ENCODE peak calls at places on chromosomes 1 and 21, in four cellular contexts. F is CD4-positive, alpha-beta T cell; N is tibial nerve; O is HCT116. H is an unnamed sample.

GRCh38 chr1:155309423-155310021 is 856 bp downstream of the FDPS start:
- DNase-seq in F (no peak), N (no peak), O (no peak), H (no peak)

GRCh38 chr1:31745898-31746668 is 18.1 kb downstream of the ADGRB2 start:
- DNase-seq in F (no peak), N (no peak), O (no peak), H (no peak)

GRCh38 chr1:153343040-153343681 is 5.5 kb downstream of the PGLYRP4 start:
- DNase-seq in O (no peak), F (no peak), N (no peak), H (no peak)

GRCh38 chr1:183807549-183808168 is 2.7 kb downstream of the RGL1 start:
- DNase-seq in F (no peak), N (no peak), O (no peak), H (no peak)

GRCh38 chr1:97050501-97050900 is 328.9 kb downstream of the PTBP2 start:
- DNase-seq in N (no peak), O (peak), F (no peak), H (no peak)

GRCh38 chr1:230972855-230973271 is 5.8 kb downstream of the TTC13 start:
- DNase-seq in F (peak), N (no peak), O (no peak), H (peak)

GRCh38 chr1:118077331-118078055 is 107.5 kb downstream of the SPAG17 start:
- DNase-seq in O (peak), N (peak), F (no peak), H (no peak)

GRCh38 chr1:78650114-78650513 is 483 bp downstream of the IFI44 start:
- DNase-seq in F (no peak), O (no peak), N (no peak), H (no peak)

GRCh38 chr1:27007909-27008582 is 4.6 kb downstream of the TENT5B start:
- DNase-seq in N (no peak), F (no peak), O (no peak), H (no peak)

GRCh38 chr1:218357211-218357892 is 12.2 kb downstream of the TGFB2 start:
- DNase-seq in N (no peak), O (no peak), F (no peak), H (no peak)

GRCh38 chr1:228416217-228416971 is at the start of gene TRIM17:
- DNase-seq in N (no peak), O (no peak), F (peak), H (peak)

GRCh38 chr21:39313457-39314154 is at the start of gene BRWD1:
- DNase-seq in O (peak), F (peak), N (peak), H (peak)
- TF ChIP-seq CTCF in O (no peak), F (peak), N (no peak), H (peak)

GRCh38 chr1:162654915-162655620 is 22.8 kb downstream of the DDR2 start:
- DNase-seq in O (no peak), N (no peak), F (no peak), H (no peak)
- TF ChIP-seq CTCF in O (no peak), N (no peak), F (no peak), H (no peak)

DNA sequence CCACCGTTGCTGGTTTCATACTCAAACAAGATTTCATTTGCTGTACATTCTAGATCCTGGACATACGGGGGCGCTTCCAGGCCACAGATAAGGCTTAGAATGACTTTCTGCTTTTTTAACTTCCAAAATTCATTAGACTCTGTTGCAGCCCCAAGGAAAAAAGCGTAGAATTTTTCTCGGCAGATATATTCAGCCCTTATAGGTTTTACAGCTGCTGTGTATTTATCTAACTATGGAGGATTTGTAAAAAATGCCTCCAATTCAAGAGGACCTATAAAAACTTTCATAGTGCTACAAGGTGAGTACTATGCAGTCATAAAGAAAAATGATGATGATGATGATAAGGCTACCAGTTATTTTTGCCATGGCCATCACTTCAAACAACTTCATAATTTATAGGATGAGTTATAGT is 51.6 kb downstream of the SLC30A10 start:
- DNase-seq in N (no peak), F (no peak), O (peak), H (no peak)
- TF ChIP-seq CTCF in N (no peak), F (no peak), O (peak), H (no peak)

GRCh38 chr21:19508844-19509243 is 1105.3 kb upstream of the TMPRSS15 start:
- DNase-seq in N (no peak), O (no peak), F (no peak), H (no peak)

GRCh38 chr21:19510653-19511052 is 1107.1 kb upstream of the TMPRSS15 start:
- DNase-seq in N (no peak), O (no peak), F (no peak), H (no peak)

GRCh38 chr21:19510057-19510456 is 1106.5 kb upstream of the TMPRSS15 start:
- DNase-seq in F (no peak), O (no peak), N (no peak), H (no peak)

GRCh38 chr21:19508442-19508841 is 1104.9 kb upstream of the TMPRSS15 start:
- DNase-seq in N (no peak), F (no peak), O (no peak), H (no peak)

DNA sequence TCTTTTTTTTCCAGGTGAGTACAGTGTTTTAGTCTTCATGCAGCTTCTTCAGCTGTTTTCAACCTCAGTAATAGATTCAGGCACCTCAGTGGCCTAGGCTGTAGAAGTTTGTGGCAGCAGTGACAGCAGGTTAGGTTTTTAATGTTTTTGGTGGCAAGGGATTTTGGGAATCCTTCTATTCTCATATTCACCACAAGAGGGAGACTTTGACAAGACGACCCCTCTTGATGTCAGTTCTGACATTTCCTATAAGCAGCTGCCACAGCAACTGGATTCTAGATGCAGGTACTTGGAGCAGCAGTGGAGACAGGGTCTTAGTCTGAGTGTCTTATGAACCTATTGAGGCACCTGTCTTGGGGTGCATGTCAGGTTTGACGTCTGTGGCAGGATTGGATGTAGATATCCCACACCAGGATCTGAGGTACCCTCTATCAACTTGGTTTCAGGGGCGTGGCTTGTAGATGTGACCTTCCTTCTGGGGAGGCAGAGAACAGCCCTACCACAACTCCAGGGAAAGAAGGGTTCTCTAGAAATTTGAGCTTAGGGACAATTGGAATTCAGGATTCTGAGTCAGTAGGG is 1104.2 kb upstream of the TMPRSS15 start:
- DNase-seq in N (no peak), F (no peak), O (no peak), H (no peak)
- TF ChIP-seq CTCF in N (no peak), F (no peak), O (no peak), H (no peak)

GRCh38 chr21:43305811-43306311 is 121.1 kb downstream of the SIK1 start:
- DNase-seq in F (no peak), N (no peak), O (no peak), H (no peak)

GRCh38 chr21:43306391-43306790 is 120.5 kb downstream of the SIK1 start:
- DNase-seq in N (no peak), O (no peak), F (no peak), H (no peak)

GRCh38 chr21:43304206-43304605 is 122.7 kb downstream of the SIK1 start:
- DNase-seq in N (no peak), O (no peak), F (no peak), H (no peak)

GRCh38 chr21:43304621-43305335 is 122.2 kb downstream of the SIK1 start:
- DNase-seq in N (no peak), F (no peak), O (no peak), H (no peak)

DNA sequence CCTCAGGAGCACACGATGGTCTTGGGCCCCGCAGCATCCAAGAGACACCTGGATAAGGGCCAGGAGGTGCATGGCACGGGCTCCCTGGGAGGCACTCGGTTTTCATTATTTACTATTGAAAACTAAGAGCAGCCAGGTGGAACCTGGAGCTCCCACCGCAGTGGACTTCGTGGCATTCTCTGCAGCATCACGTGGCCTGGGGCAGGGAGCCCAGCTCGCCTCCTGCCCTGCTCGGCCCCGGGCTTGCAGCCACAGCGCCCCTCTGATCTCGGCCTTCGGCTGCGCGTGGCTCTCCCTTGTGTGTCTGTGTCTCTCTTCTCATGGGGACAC is 121.6 kb downstream of the SIK1 start:
- DNase-seq in F (no peak), N (no peak), O (no peak), H (no peak)
- TF ChIP-seq CTCF in F (no peak), N (no peak), O (no peak), H (no peak)

H was measured in natural killer cell.